ENCODE peak calls at places on chromosomes 6 and 20, in eight cellular contexts. O is K562, U is GM12892, G is adrenal gland, D is IMR-90, K is stomach, N is A549, V is sigmoid colon. H is an unnamed sample.

GRCh38 chr6:88045521-88046136 is 2.0 kb upstream of the SPACA1 start:
- DNase-seq in K (no peak), U (no peak), O (no peak), V (no peak), N (no peak), G (no peak), D (no peak), H (no peak)

GRCh38 chr20:41170386-41171105 is 33.2 kb downstream of the PLCG1 start:
- DNase-seq in O (no peak), V (no peak), G (no peak), U (no peak), D (no peak), K (no peak), N (no peak), H (no peak)

GRCh38 chr6:36839819-36840379 is 655 bp upstream of the CPNE5 start:
- DNase-seq in K (peak), V (no peak), G (no peak), O (peak), U (peak), D (no peak), N (peak), H (no peak)

GRCh38 chr20:1336699-1337387 is 7.9 kb upstream of the SDCBP2 start:
- DNase-seq in K (peak), N (no peak), V (peak), G (peak), U (no peak), D (no peak), O (no peak), H (no peak)

GRCh38 chr6:154773610-154774089 is 40.4 kb downstream of the SCAF8 start:
- DNase-seq in V (no peak), O (no peak), N (no peak), U (no peak), D (no peak), K (no peak), G (no peak), H (no peak)

GRCh38 chr6:168376120-168376519 is 56.5 kb upstream of the DACT2 start:
- DNase-seq in V (peak), K (no peak), D (no peak), O (no peak), G (no peak), U (no peak), N (no peak), H (no peak)

GRCh38 chr6:33886673-33887144 is 82.9 kb upstream of the MLN start:
- DNase-seq in K (no peak), G (peak), O (no peak), D (peak), V (peak), N (no peak), U (no peak), H (no peak)

GRCh38 chr6:135922170-135922569 is 70.7 kb downstream of the PDE7B start:
- DNase-seq in U (no peak), V (peak), N (no peak), G (peak), O (no peak), D (peak), K (no peak), H (no peak)

GRCh38 chr20:53934421-53935352 is 135.7 kb downstream of the BCAS1 start:
- DNase-seq in G (no peak), K (no peak), V (no peak), N (no peak), O (peak), U (no peak), D (peak), H (no peak)

GRCh38 chr6:156107514-156108150 is 652.0 kb upstream of the NOX3 start:
- DNase-seq in D (no peak), U (no peak), V (no peak), O (no peak), G (no peak), K (no peak), N (no peak), H (no peak)

GRCh38 chr6:117506180-117506835 is 23.8 kb downstream of the DCBLD1 start:
- DNase-seq in U (no peak), N (no peak), G (no peak), K (no peak), V (no peak), D (peak), O (no peak), H (no peak)

GRCh38 chr6:30646450-30647038 is 389 bp upstream of the C6orf136 start:
- DNase-seq in G (peak), V (no peak), D (no peak), U (no peak), N (no peak), O (peak), K (peak), H (peak)

DNA sequence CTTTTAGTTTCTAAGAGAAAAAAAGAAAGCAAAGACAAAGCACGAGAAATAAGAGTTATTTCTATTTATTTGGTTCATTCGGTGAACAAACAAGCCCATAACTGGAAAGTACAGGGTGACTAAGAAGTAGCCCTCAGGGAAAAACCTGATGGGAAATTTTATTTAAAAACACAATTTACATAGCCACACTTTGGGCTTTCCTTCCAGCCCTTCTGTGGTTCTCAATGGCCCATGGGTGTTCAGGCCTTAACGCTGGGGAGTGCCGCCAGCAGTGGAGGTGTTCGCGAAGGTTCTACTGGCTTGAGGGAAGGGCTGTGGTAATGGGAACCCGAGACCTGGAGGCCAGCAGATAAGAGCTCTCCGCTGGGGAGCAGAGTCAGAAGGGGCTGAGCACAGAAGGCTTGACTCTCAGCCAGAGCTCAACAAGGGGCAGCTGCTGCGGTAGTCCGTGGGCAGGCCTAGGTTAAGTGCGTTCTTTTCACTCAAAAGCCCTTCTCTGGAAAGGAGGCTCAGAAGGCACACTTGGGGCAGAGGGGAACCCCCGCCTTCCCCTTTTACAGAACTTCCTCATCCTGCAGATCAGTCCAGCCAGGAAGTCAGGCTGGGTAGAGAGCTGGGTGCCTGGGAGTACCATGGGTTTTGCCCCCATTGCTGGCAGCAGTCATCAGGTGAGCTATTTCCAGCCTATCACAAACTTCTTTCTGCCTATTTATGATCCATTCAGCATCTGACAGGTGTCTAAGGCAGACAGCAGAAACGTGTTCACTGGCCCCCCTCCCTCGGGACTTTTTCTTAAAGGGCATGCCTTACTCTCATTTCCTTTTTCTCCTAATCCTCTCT is 8.8 kb upstream of the CD83 start:
- DNase-seq in U (peak), K (peak), G (peak), N (no peak), V (no peak), O (peak), D (no peak), H (no peak)
- TF ChIP-seq POLR2A in U (peak), K (no peak), G (no peak), N (no peak), V (no peak), O (peak), D (no peak), H (no peak)

DNA sequence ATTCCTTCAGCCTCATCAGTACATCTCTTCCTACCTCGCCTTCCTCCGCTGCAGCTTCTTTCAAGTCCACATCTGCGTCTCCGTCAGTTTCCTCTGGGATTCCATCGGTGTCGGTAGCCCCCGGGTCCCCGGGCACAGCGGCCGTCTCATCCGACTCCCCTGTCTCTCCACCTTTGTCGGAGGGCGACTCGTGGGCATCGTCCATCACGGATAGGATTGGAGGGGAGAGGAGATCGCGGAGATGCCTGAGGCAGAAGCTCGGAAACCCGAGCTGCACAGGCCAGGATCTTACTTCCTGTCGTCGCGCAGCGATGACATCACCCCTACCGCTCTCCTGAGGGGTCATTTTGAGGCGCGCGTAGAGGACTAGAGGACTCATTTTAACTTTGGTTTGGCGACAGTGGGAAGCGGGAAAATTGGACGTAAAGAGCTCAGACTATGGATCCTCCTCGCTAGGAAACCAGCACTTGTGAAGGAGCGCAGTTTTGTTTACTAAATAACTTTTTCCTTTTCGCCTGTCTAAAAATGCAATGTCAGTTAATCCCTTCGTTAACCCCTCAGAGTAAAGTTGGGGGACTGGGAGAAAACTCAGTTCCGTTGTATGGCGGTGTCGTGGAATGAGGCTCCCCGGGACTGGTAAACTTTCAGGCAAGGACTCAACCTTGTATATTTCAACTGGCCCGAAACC is at the start of gene TAF11:
- DNase-seq in G (peak), D (peak), K (peak), N (peak), O (peak), V (peak), U (peak), H (peak)
- TF ChIP-seq POLR2A in G (peak), D (peak), K (peak), N (peak), O (peak), V (peak), U (peak), H (no peak)

GRCh38 chr20:50191065-50191565 is 485 bp downstream of the CEBPB start:
- DNase-seq in G (peak), O (peak), N (no peak), V (no peak), U (no peak), K (peak), D (no peak), H (peak)
- TF ChIP-seq POLR2A in G (peak), O (no peak), N (peak), V (no peak), U (no peak), K (no peak), D (no peak), H (no peak)

GRCh38 chr6:41723936-41724637 is 11.3 kb downstream of the TFEB start:
- DNase-seq in D (no peak), V (no peak), O (no peak), U (no peak), K (no peak), G (no peak), N (no peak), H (no peak)

GRCh38 chr6:41724638-41725501 is 10.5 kb downstream of the TFEB start:
- DNase-seq in N (no peak), D (no peak), K (no peak), O (no peak), V (no peak), G (no peak), U (no peak), H (no peak)

GRCh38 chr6:41721396-41721795 is 14.0 kb downstream of the TFEB start:
- DNase-seq in U (no peak), D (no peak), O (no peak), K (no peak), G (no peak), V (no peak), N (no peak), H (no peak)

GRCh38 chr6:41720783-41721182 is 14.6 kb downstream of the TFEB start:
- DNase-seq in O (no peak), D (no peak), U (no peak), N (no peak), G (no peak), K (no peak), V (no peak), H (no peak)

DNA sequence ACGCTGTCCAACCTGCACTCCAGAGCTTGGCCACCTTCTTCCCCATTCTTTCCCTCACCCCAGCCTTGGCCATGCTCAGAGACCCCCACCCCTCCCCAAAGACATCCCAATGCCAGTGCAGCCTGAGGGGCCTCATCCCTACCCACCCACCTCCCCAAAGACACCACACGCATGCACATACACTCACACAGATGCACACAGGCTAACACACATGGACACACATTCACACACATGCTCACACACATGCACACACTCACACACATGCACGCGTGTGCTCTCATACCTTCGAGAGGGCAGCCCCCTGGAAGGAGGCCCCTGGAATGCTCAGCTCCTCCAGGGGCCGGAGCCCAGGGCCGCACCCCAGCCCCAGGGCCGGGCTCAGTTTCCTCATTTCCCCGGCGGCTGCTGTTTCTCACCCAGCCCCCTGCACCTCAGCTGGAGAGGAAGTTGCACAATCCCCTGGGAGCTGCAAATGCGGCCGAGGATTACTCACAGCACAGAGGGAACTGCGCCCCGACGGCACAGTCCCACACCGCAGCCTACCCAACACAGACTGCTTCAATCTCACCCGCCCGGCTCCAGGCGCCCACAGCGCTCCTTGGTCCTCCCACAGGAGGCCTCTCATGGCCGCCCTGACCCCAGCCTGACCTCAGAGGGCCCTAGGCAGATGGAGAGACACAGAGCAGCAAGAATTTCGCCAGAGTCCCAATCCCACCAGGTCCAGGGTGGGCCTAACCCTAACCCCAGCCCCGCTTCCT is 12.1 kb downstream of the TFEB start:
- DNase-seq in D (peak), O (peak), V (peak), U (peak), K (peak), N (peak), G (peak), H (peak)
- TF ChIP-seq POLR2A in D (no peak), O (no peak), V (no peak), U (peak), K (no peak), N (peak), G (peak), H (no peak)

GRCh38 chr6:32565511-32565910 is 24.1 kb downstream of the HLA-DRB1 start:
- DNase-seq in K (no peak), O (no peak), G (no peak), D (no peak), N (no peak), U (no peak), V (no peak), H (no peak)

GRCh38 chr6:32566957-32567356 is 22.7 kb downstream of the HLA-DRB1 start:
- DNase-seq in U (no peak), O (no peak), V (no peak), D (no peak), G (no peak), K (no peak), N (no peak), H (no peak)

GRCh38 chr6:32562931-32563330 is 26.7 kb downstream of the HLA-DRB1 start:
- DNase-seq in U (no peak), G (no peak), N (no peak), D (no peak), K (no peak), V (no peak), O (no peak), H (no peak)

GRCh38 chr6:32570363-32570905 is 19.2 kb downstream of the HLA-DRB1 start:
- DNase-seq in G (no peak), O (no peak), D (no peak), N (no peak), V (no peak), U (no peak), K (no peak), H (no peak)

GRCh38 chr6:32568561-32568960 is 21.1 kb downstream of the HLA-DRB1 start:
- DNase-seq in D (no peak), G (no peak), U (no peak), K (no peak), V (no peak), O (no peak), N (no peak), H (no peak)
- TF ChIP-seq POLR2A in D (no peak), G (no peak), U (no peak), K (no peak), V (no peak), O (no peak), N (no peak), H (no peak)

DNA sequence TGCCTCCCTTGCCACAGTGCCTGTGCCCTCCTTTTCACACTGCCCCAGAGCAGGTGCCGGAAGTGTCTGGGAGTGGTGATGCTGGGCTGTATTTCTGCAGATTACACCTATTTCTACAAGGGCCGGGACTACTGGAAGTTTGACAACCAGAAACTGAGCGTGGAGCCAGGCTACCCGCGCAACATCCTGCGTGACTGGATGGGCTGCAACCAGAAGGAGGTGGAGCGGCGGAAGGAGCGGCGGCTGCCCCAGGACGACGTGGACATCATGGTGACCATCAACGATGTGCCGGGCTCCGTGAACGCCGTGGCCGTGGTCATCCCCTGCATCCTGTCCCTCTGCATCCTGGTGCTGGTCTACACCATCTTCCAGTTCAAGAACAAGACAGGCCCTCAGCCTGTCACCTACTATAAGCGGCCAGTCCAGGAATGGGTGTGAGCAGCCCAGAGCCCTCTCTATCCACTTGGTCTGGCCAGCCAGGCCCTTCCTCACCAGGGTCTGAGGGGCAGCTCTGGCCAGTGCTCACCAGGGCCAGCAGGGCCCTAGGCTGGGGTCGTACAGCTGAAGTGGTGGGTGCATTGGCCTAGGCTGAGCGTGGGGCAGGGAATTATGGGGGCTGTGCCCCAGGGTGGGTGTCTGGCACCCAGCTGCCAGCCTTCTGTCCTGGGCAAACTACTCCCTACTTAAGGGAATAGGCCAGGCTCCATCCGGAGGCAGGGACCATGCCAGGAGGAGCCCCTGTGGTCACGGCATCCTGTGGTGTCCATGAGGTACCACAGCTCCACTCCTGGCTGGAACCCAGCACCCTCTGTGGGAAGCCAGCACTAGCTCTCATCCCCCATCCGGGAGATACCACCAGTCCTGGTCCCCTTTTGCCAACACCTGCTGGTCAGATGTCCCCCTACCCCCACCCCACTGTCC is 3.5 kb downstream of the MMP24OS start:
- DNase-seq in O (no peak), N (no peak), V (no peak), K (no peak), U (no peak), G (no peak), D (no peak), H (no peak)
- TF ChIP-seq POLR2A in O (no peak), N (peak), V (no peak), K (no peak), U (no peak), G (no peak), D (no peak), H (no peak)

H was measured in testis.